ENCODE peak calls at places on chromosomes 2 and 18, in four cellular contexts. A is PC-3, Z is IMR-90, X is K562. I is an unnamed sample.

GRCh38 chr2:12412898-12413305 is 303.8 kb upstream of the TRIB2 start:
- DNase-seq in A (no peak), Z (peak; percentile 81), X (no peak), I (peak; percentile 73)

GRCh38 chr18:44518091-44518490 is 162.6 kb upstream of the SETBP1 start:
- DNase-seq in A (peak; percentile 3), Z (no peak), X (no peak), I (peak; percentile 16)

GRCh38 chr2:225512873-225513580 is 113.5 kb downstream of the NYAP2 start:
- DNase-seq in A (peak; percentile 49), Z (peak; percentile 82), X (no peak), I (peak; percentile 79)

GRCh38 chr2:163657257-163657656 is 78.6 kb downstream of the FIGN start:
- DNase-seq in A (no peak), Z (peak; percentile 62), X (no peak), I (no peak)

GRCh38 chr18:46290440-46291020 is 186.3 kb downstream of the HAUS1 start:
- DNase-seq in A (no peak), Z (no peak), X (no peak), I (no peak)

GRCh38 chr2:164917296-164917903 is 37.9 kb downstream of the SLC38A11 start:
- DNase-seq in A (peak; percentile 67), Z (peak; percentile 36), X (no peak), I (peak; percentile 35)

GRCh38 chr2:241598061-241598460 is 38.9 kb downstream of the THAP4 start:
- DNase-seq in A (no peak), Z (no peak), X (no peak), I (no peak)

GRCh38 chr2:152627010-152627957 is 90.0 kb downstream of the PRPF40A start:
- DNase-seq in A (peak; percentile 54), Z (peak; percentile 55), X (peak; percentile 38), I (peak; percentile 72)

GRCh38 chr2:238863749-238864206 is 15.9 kb downstream of the TWIST2 start:
- DNase-seq in A (no peak), Z (no peak), X (no peak), I (no peak)

GRCh38 chr2:194883711-194884110 is 773.3 kb upstream of the SLC39A10 start:
- DNase-seq in A (no peak), Z (no peak), X (no peak), I (no peak)

GRCh38 chr2:69086466-69086865 is 73.5 kb downstream of the ANTXR1 start:
- DNase-seq in A (no peak), Z (no peak), X (no peak), I (peak; percentile 63)

GRCh38 chr2:235087812-235088607 is 136.2 kb downstream of the SH3BP4 start:
- DNase-seq in A (no peak), Z (no peak), X (no peak), I (peak; percentile 51)

GRCh38 chr2:201858781-201859180 is 52.4 kb downstream of the CDK15 start:
- DNase-seq in A (no peak), Z (peak; percentile 57), X (no peak), I (peak; percentile 75)

DNA sequence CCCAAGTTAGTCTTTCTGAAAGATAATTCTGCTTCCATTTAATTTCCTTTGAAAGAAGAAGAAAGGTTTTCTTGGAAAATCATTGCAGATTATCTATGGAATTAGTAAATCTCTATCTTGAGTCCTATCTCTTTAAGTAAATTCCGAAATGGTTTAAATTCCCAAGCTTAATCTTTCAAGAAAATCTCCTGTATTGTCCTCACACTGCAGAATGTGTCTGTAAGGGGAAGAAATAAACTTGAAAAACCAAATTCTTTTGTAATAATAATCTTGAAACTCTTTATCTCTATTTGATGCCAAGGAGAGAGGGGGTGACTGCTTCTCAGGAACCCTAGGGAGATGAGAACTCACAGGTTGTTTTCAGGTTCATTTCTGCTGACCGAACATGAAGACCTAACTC is 150.8 kb upstream of the ARHGAP28 start:
- DNase-seq in A (no peak), Z (no peak), X (no peak), I (no peak)
- H3K4me2 ChIP-seq in A (no peak overlapping the region), Z (no peak overlapping the region), X (no peak overlapping the region), I (no peak overlapping the region)

GRCh38 chr2:175792199-175792598 is 209.9 kb downstream of the LNPK start:
- DNase-seq in A (no peak), Z (no peak), X (no peak), I (no peak)

GRCh38 chr2:175786705-175787104 is 215.4 kb downstream of the LNPK start:
- DNase-seq in A (no peak), Z (no peak), X (no peak), I (no peak)
- H3K4me2 ChIP-seq in A (no peak overlapping the region), Z (no peak overlapping the region), X (no peak overlapping the region), I (no peak overlapping the region)

GRCh38 chr18:57210101-57210661 is 63.3 kb downstream of the BOD1L2 start:
- DNase-seq in A (peak; percentile 86), Z (peak; percentile 70), X (no peak), I (peak; percentile 77)
- H3K4me2 ChIP-seq in A (peak overlapping the region; percentile 76), Z (peak overlapping the region; percentile 14), X (no peak overlapping the region), I (peak overlapping the region; percentile 4)

GRCh38 chr2:174846941-174847938 is 83.0 kb upstream of the CHRNA1 start:
- DNase-seq in A (peak; percentile 68), Z (peak; percentile 97), X (no peak), I (peak; percentile 98)
- H3K4me2 ChIP-seq in A (no peak overlapping the region), Z (peak overlapping the region; percentile 83), X (no peak overlapping the region), I (peak overlapping the region; percentile 79)

DNA sequence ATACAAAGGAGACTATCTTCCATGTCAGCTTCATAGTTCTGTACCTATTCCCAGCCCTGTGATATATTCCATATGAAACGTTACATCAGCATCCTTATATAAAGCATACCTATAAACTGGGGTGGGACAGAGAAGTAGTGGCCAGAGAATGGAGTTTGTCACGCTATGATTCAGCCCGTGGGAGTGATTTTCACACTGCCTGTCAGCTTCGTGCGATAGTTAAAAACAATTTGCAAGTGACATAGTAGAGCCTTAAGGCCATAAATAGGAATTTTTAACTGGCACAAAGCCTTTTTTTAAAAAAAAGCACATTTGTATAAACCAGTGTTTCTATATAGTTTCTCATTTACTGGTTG is 30.2 kb downstream of the PKP4 start:
- DNase-seq in A (peak; percentile 42), Z (peak; percentile 60), X (no peak), I (peak; percentile 68)
- H3K4me2 ChIP-seq in A (no peak overlapping the region), Z (peak overlapping the region; percentile 62), X (peak overlapping the region; percentile 5), I (peak overlapping the region; percentile 23)

GRCh38 chr2:47815764-47816163 is 32.8 kb downstream of the MSH6 start:
- DNase-seq in A (no peak), Z (no peak), X (no peak), I (no peak)

GRCh38 chr2:47809903-47810302 is 27.0 kb downstream of the MSH6 start:
- DNase-seq in A (no peak), Z (no peak), X (no peak), I (no peak)

GRCh38 chr2:47808614-47809013 is 25.7 kb downstream of the MSH6 start:
- DNase-seq in A (no peak), Z (no peak), X (no peak), I (no peak)

GRCh38 chr2:47811668-47812067 is 28.7 kb downstream of the MSH6 start:
- DNase-seq in A (no peak), Z (no peak), X (no peak), I (no peak)

DNA sequence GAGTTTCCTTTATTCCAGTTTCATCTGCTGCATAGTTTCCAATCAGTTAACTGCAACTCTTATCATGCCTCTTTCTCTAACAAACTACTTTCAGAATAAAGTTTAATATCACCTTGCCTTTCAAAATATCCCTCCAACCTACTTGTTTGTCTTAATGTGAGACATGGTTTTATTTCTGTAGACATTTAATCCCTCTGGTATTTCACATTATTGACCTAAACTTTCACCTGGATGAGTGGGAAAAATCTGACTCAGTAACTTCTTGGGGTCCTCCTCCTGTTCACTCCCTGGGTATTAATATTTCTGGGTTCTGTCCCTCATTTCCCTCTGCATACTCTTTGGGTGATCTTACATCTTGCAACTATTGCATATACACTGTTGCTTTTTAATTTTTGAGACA is 27.9 kb downstream of the MSH6 start:
- DNase-seq in A (peak; percentile 48), Z (no peak), X (no peak), I (no peak)
- H3K4me2 ChIP-seq in A (peak overlapping the region; percentile 18), Z (no peak overlapping the region), X (no peak overlapping the region), I (no peak overlapping the region)

GRCh38 chr2:134306521-134306920 is 52.6 kb downstream of the MGAT5 start:
- DNase-seq in A (peak; percentile 14), Z (no peak), X (no peak), I (no peak)
- H3K4me2 ChIP-seq in A (no peak overlapping the region), Z (no peak overlapping the region), X (no peak overlapping the region), I (no peak overlapping the region)

GRCh38 chr2:85937069-85937439 is 48.3 kb upstream of the ST3GAL5 start:
- DNase-seq in A (no peak), Z (no peak), X (no peak), I (no peak)

GRCh38 chr2:85935746-85936208 is 47.0 kb upstream of the ST3GAL5 start:
- DNase-seq in A (peak; percentile 70), Z (peak; percentile 71), X (no peak), I (no peak)

GRCh38 chr2:85935170-85935745 is 46.5 kb upstream of the ST3GAL5 start:
- DNase-seq in A (no peak), Z (no peak), X (no peak), I (peak; percentile 51)

GRCh38 chr2:85936421-85937068 is 47.8 kb upstream of the ST3GAL5 start:
- DNase-seq in A (no peak), Z (no peak), X (no peak), I (no peak)

GRCh38 chr2:85933753-85934594 is 45.2 kb upstream of the ST3GAL5 start:
- DNase-seq in A (no peak), Z (peak; percentile 92), X (peak; percentile 77), I (peak; percentile 98)
- H3K4me2 ChIP-seq in A (no peak overlapping the region), Z (no peak overlapping the region), X (peak overlapping the region; percentile 30), I (no peak overlapping the region)